ENCODE peak calls at places on chromosome 16, in five cellular contexts. One of them, this sample, is unnamed.

GRCh38 chr16:10390330-10390729 is 4.5 kb downstream of the ATF7IP2 start:
- DNase-seq in glutamatergic neuron: no peak
- DNase-seq in fibroblast of mammary gland: no peak
- DNase-seq in A549: no peak
- DNase-seq in brain microvascular endothelial cell: no peak
- DNase-seq in this sample: no peak

GRCh38 chr16:15033309-15033707 is 22.6 kb downstream of the NTAN1 start:
- DNase-seq in glutamatergic neuron: no peak
- DNase-seq in fibroblast of mammary gland: no peak
- DNase-seq in A549: no peak
- DNase-seq in brain microvascular endothelial cell: no peak
- DNase-seq in this sample: no peak

GRCh38 chr16:56482667-56483236 is 31.4 kb downstream of the OGFOD1 start:
- DNase-seq in glutamatergic neuron: no peak
- DNase-seq in fibroblast of mammary gland: no peak
- DNase-seq in A549: no peak
- DNase-seq in brain microvascular endothelial cell: no peak
- DNase-seq in this sample: no peak

GRCh38 chr16:26050489-26050888 is 358.7 kb downstream of the HS3ST4 start:
- DNase-seq in glutamatergic neuron: no peak
- DNase-seq in fibroblast of mammary gland: no peak
- DNase-seq in A549: no peak
- DNase-seq in brain microvascular endothelial cell: no peak
- DNase-seq in this sample: no peak

GRCh38 chr16:19601083-19601976 is 45.8 kb downstream of the VPS35L start:
- DNase-seq in glutamatergic neuron: no peak
- DNase-seq in fibroblast of mammary gland: peak; percentile 46
- DNase-seq in A549: peak; percentile 42
- DNase-seq in brain microvascular endothelial cell: peak; percentile 32
- DNase-seq in this sample: no peak

GRCh38 chr16:83351846-83352245 is 455.9 kb upstream of the HSBP1 start:
- DNase-seq in glutamatergic neuron: no peak
- DNase-seq in fibroblast of mammary gland: no peak
- DNase-seq in A549: no peak
- DNase-seq in brain microvascular endothelial cell: peak; percentile 41
- DNase-seq in this sample: no peak

GRCh38 chr16:25014500-25015147 is 545 bp downstream of the ARHGAP17 start:
- DNase-seq in glutamatergic neuron: peak; percentile 62
- DNase-seq in fibroblast of mammary gland: peak; percentile 45
- DNase-seq in A549: peak; percentile 47
- DNase-seq in brain microvascular endothelial cell: no peak
- DNase-seq in this sample: peak; percentile 21

GRCh38 chr16:20901441-20902112 is 1.0 kb downstream of the LYRM1 start:
- DNase-seq in glutamatergic neuron: peak; percentile 54
- DNase-seq in fibroblast of mammary gland: peak; percentile 62
- DNase-seq in A549: peak; percentile 57
- DNase-seq in brain microvascular endothelial cell: no peak
- DNase-seq in this sample: peak; percentile 26

GRCh38 chr16:5982979-5983378 is 885.4 kb upstream of the EEF2KMT start:
- DNase-seq in glutamatergic neuron: no peak
- DNase-seq in fibroblast of mammary gland: no peak
- DNase-seq in A549: no peak
- DNase-seq in brain microvascular endothelial cell: no peak
- DNase-seq in this sample: no peak

GRCh38 chr16:20883554-20884239 is 16.5 kb downstream of the DCUN1D3 start:
- DNase-seq in glutamatergic neuron: no peak
- DNase-seq in fibroblast of mammary gland: peak; percentile 19
- DNase-seq in A549: no peak
- DNase-seq in brain microvascular endothelial cell: no peak
- DNase-seq in this sample: no peak

GRCh38 chr16:15856901-15857778 is at the start of gene MYH11:
- DNase-seq in glutamatergic neuron: peak; percentile 48
- DNase-seq in fibroblast of mammary gland: no peak
- DNase-seq in A549: no peak
- DNase-seq in brain microvascular endothelial cell: no peak
- DNase-seq in this sample: no peak

GRCh38 chr16:268141-269053 is 7.3 kb downstream of the RGS11 start:
- DNase-seq in glutamatergic neuron: no peak
- DNase-seq in fibroblast of mammary gland: no peak
- DNase-seq in A549: no peak
- DNase-seq in brain microvascular endothelial cell: no peak
- DNase-seq in this sample: no peak

GRCh38 chr16:21159281-21159951 is 942 bp downstream of the LDAF1 start:
- DNase-seq in glutamatergic neuron: peak; percentile 36
- DNase-seq in fibroblast of mammary gland: no peak
- DNase-seq in A549: no peak
- DNase-seq in brain microvascular endothelial cell: no peak
- DNase-seq in this sample: peak; percentile 21

GRCh38 chr16:86886651-86887050 is 308.3 kb downstream of the FOXL1 start:
- DNase-seq in glutamatergic neuron: no peak
- DNase-seq in fibroblast of mammary gland: no peak
- DNase-seq in A549: peak; percentile 65
- DNase-seq in brain microvascular endothelial cell: no peak
- DNase-seq in this sample: no peak

GRCh38 chr16:85474808-85475207 is 138.3 kb upstream of the GSE1 start:
- DNase-seq in glutamatergic neuron: no peak
- DNase-seq in fibroblast of mammary gland: no peak
- DNase-seq in A549: no peak
- DNase-seq in brain microvascular endothelial cell: no peak
- DNase-seq in this sample: no peak

GRCh38 chr16:85238233-85238647 is 126.0 kb upstream of the CIBAR2 start:
- DNase-seq in glutamatergic neuron: peak; percentile 64
- DNase-seq in fibroblast of mammary gland: peak; percentile 84
- DNase-seq in A549: no peak
- DNase-seq in brain microvascular endothelial cell: peak; percentile 68
- DNase-seq in this sample: no peak

GRCh38 chr16:11136600-11136999 is 119.4 kb downstream of the SOCS1 start:
- DNase-seq in glutamatergic neuron: no peak
- DNase-seq in fibroblast of mammary gland: peak; percentile 34
- DNase-seq in A549: no peak
- DNase-seq in brain microvascular endothelial cell: peak; percentile 46
- DNase-seq in this sample: no peak

GRCh38 chr16:89319883-89320716 is 102.6 kb downstream of the ZNF778 start:
- DNase-seq in glutamatergic neuron: peak; percentile 58
- DNase-seq in fibroblast of mammary gland: peak; percentile 84
- DNase-seq in A549: peak; percentile 79
- DNase-seq in brain microvascular endothelial cell: peak; percentile 77
- DNase-seq in this sample: no peak

GRCh38 chr16:11581677-11582076 is 5.0 kb downstream of the LITAF start:
- DNase-seq in glutamatergic neuron: no peak
- DNase-seq in fibroblast of mammary gland: no peak
- DNase-seq in A549: no peak
- DNase-seq in brain microvascular endothelial cell: no peak
- DNase-seq in this sample: no peak

GRCh38 chr16:49343291-49343690 is 30.3 kb upstream of the C16orf78 start:
- DNase-seq in glutamatergic neuron: no peak
- DNase-seq in fibroblast of mammary gland: no peak
- DNase-seq in A549: no peak
- DNase-seq in brain microvascular endothelial cell: no peak
- DNase-seq in this sample: no peak

GRCh38 chr16:89277049-89277448 is 59.5 kb downstream of the ZNF778 start:
- DNase-seq in glutamatergic neuron: no peak
- DNase-seq in fibroblast of mammary gland: no peak
- DNase-seq in A549: no peak
- DNase-seq in brain microvascular endothelial cell: no peak
- DNase-seq in this sample: no peak

GRCh38 chr16:8493885-8494487 is 96.3 kb downstream of the TMEM114 start:
- DNase-seq in glutamatergic neuron: no peak
- DNase-seq in fibroblast of mammary gland: no peak
- DNase-seq in A549: peak; percentile 4
- DNase-seq in brain microvascular endothelial cell: no peak
- DNase-seq in this sample: no peak

GRCh38 chr16:8199390-8199789 is 390.9 kb downstream of the TMEM114 start:
- DNase-seq in glutamatergic neuron: no peak
- DNase-seq in fibroblast of mammary gland: no peak
- DNase-seq in A549: no peak
- DNase-seq in brain microvascular endothelial cell: no peak
- DNase-seq in this sample: no peak

GRCh38 chr16:84706856-84707255 is 7.1 kb downstream of the USP10 start:
- DNase-seq in glutamatergic neuron: no peak
- DNase-seq in fibroblast of mammary gland: no peak
- DNase-seq in A549: no peak
- DNase-seq in brain microvascular endothelial cell: no peak
- DNase-seq in this sample: no peak

GRCh38 chr16:67481561-67482259 is 753 bp upstream of the ATP6V0D1 start:
- DNase-seq in glutamatergic neuron: no peak
- DNase-seq in fibroblast of mammary gland: peak; percentile 68
- DNase-seq in A549: no peak
- DNase-seq in brain microvascular endothelial cell: no peak
- DNase-seq in this sample: no peak

GRCh38 chr16:22763655-22764054 is 50.3 kb upstream of the HS3ST2 start:
- DNase-seq in glutamatergic neuron: peak; percentile 47
- DNase-seq in fibroblast of mammary gland: no peak
- DNase-seq in A549: no peak
- DNase-seq in brain microvascular endothelial cell: no peak
- DNase-seq in this sample: no peak

GRCh38 chr16:14347706-14348105 is 276.6 kb downstream of the MRTFB start:
- DNase-seq in glutamatergic neuron: no peak
- DNase-seq in fibroblast of mammary gland: no peak
- DNase-seq in A549: no peak
- DNase-seq in brain microvascular endothelial cell: no peak
- DNase-seq in this sample: no peak

GRCh38 chr16:82709987-82710386 is 83.2 kb downstream of the CDH13 start:
- DNase-seq in glutamatergic neuron: no peak
- DNase-seq in fibroblast of mammary gland: no peak
- DNase-seq in A549: no peak
- DNase-seq in brain microvascular endothelial cell: no peak
- DNase-seq in this sample: no peak

GRCh38 chr16:70723740-70724145 is 37.9 kb upstream of the MTSS2 start:
- DNase-seq in glutamatergic neuron: no peak
- DNase-seq in fibroblast of mammary gland: no peak
- DNase-seq in A549: no peak
- DNase-seq in brain microvascular endothelial cell: no peak
- DNase-seq in this sample: no peak

GRCh38 chr16:70470927-70471341 is 16.5 kb downstream of the FCSK start:
- DNase-seq in glutamatergic neuron: peak; percentile 60
- DNase-seq in fibroblast of mammary gland: no peak
- DNase-seq in A549: peak; percentile 65
- DNase-seq in brain microvascular endothelial cell: no peak
- DNase-seq in this sample: peak; percentile 66

GRCh38 chr16:73196670-73197069 is 148.7 kb upstream of the ZFHX3 start:
- DNase-seq in glutamatergic neuron: peak; percentile 53
- DNase-seq in fibroblast of mammary gland: peak; percentile 79
- DNase-seq in A549: peak; percentile 81
- DNase-seq in brain microvascular endothelial cell: peak; percentile 72
- DNase-seq in this sample: no peak

GRCh38 chr16:19898924-19899604 is 14.4 kb upstream of the GPRC5B start:
- DNase-seq in glutamatergic neuron: peak; percentile 64
- DNase-seq in fibroblast of mammary gland: peak; percentile 63
- DNase-seq in A549: peak; percentile 66
- DNase-seq in brain microvascular endothelial cell: peak; percentile 63
- DNase-seq in this sample: peak; percentile 29

GRCh38 chr16:11386054-11386680 is 40.9 kb downstream of the RMI2 start:
- DNase-seq in glutamatergic neuron: peak; percentile 10
- DNase-seq in fibroblast of mammary gland: no peak
- DNase-seq in A549: no peak
- DNase-seq in brain microvascular endothelial cell: no peak
- DNase-seq in this sample: no peak

DNA sequence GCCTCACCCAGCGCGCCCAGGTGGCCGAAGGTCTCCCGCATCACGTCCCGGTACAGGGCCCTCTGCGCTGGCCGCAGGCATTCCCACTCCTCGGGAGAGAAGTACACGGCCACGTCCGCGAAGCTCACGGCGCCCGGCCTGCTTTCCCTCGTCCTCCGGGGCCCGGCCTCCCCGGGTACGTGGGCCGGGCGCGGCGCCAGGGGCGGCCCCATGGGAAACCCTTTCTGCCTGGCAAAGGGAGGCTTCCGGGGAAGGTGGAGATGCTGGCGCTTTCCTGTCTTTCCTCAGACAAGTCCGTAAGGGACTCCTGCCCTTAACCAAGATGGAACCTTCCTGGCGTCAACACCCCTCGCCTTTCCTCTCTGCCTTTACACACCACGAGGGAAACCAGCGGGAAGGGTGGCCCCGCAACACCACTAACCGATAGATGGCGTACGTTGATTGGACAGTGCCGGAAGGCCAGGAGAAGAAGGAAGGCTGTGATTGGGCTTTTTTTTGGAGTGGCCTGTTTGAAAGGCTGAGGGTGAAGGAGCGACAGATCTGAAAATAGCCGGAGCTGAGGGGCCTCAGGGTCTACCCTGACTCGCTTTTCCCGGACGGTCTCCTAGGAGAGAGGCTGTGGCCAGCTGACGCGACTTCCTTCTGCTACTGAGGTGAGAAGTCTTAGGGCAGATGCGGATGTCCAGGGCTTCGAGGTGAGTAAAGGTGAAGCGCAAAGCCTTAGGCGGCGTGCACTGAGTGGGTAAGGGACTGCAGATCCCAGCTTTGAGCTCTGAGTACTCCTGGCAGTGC is at the start of gene ZNF785:
- DNase-seq in glutamatergic neuron: peak; percentile 92
- DNase-seq in fibroblast of mammary gland: peak; percentile 99
- DNase-seq in A549: peak; percentile 38
- DNase-seq in brain microvascular endothelial cell: peak; percentile 98
- DNase-seq in this sample: peak; percentile 87
- TF ChIP-seq CTCF in glutamatergic neuron: peak; percentile 29
- TF ChIP-seq CTCF in fibroblast of mammary gland: no peak
- TF ChIP-seq CTCF in A549: no peak
- TF ChIP-seq CTCF in brain microvascular endothelial cell: peak; percentile 8
- TF ChIP-seq CTCF in this sample: no peak

GRCh38 chr16:31130336-31130812 is 5.2 kb downstream of the PRSS8 start:
- DNase-seq in glutamatergic neuron: no peak
- DNase-seq in fibroblast of mammary gland: no peak
- DNase-seq in A549: no peak
- DNase-seq in brain microvascular endothelial cell: no peak
- DNase-seq in this sample: no peak
- TF ChIP-seq CTCF in glutamatergic neuron: no peak
- TF ChIP-seq CTCF in fibroblast of mammary gland: no peak
- TF ChIP-seq CTCF in A549: no peak
- TF ChIP-seq CTCF in brain microvascular endothelial cell: no peak
- TF ChIP-seq CTCF in this sample: no peak

DNA sequence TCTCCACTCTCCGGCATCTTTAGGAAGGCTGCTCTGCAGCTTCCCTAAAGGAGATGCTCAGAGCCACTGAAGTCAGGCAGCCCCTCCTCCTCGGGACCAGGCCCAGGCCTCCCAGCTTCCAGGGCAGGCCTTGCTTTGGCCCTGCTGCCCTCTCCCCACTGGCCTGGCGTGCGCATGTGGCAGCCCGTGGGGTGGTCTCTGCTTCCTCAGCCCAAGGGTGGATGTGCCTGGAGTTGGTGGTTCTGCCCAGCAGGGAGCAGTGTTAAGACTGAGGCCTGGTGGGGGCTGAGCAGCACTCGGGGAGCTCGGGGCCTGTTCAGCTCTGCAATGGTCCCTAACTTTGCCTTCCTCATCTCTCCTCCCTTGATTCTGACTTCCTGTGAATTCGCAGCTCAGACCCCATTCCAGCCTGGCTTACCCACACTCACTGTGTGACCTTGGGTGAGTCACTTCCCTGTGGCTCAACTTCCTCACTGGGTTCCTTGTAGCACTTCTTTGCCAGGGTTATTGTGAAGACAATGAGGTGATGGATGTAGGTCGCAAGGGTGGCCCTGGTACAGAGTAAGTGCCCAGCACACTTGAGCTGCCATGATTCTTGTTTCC is 63.2 kb downstream of the NKD1 start:
- DNase-seq in glutamatergic neuron: no peak
- DNase-seq in fibroblast of mammary gland: peak; percentile 39
- DNase-seq in A549: no peak
- DNase-seq in brain microvascular endothelial cell: peak; percentile 39
- DNase-seq in this sample: no peak
- TF ChIP-seq CTCF in glutamatergic neuron: no peak
- TF ChIP-seq CTCF in fibroblast of mammary gland: no peak
- TF ChIP-seq CTCF in A549: no peak
- TF ChIP-seq CTCF in brain microvascular endothelial cell: peak; percentile 45
- TF ChIP-seq CTCF in this sample: no peak

GRCh38 chr16:54929090-54930033 is 1.3 kb upstream of the IRX5 start:
- DNase-seq in glutamatergic neuron: peak; percentile 100
- DNase-seq in fibroblast of mammary gland: peak; percentile 99
- DNase-seq in A549: peak; percentile 98
- DNase-seq in brain microvascular endothelial cell: peak; percentile 99
- DNase-seq in this sample: peak; percentile 100
- TF ChIP-seq CTCF in glutamatergic neuron: no peak
- TF ChIP-seq CTCF in fibroblast of mammary gland: no peak
- TF ChIP-seq CTCF in A549: peak; percentile 24
- TF ChIP-seq CTCF in brain microvascular endothelial cell: peak; percentile 39
- TF ChIP-seq CTCF in this sample: no peak